ENCODE peak calls at places on chromosomes 6 and 20, in seven cellular contexts. S, M, D, U, P, N and Y are unnamed samples.

GRCh38 chr6:13763740-13764381 is 50.5 kb downstream of the MCUR1 start:
- DNase-seq in S (no peak), M (no peak), D (no peak), U (no peak), P (no peak), N (no peak), Y (no peak)

GRCh38 chr6:116004841-116005507 is 55.7 kb downstream of the FRK start:
- DNase-seq in S (no peak), M (no peak), D (no peak), U (no peak), P (no peak), N (no peak), Y (no peak)

GRCh38 chr6:27178001-27178730 is 69.3 kb upstream of the PRSS16 start:
- DNase-seq in S (peak; percentile 71), M (no peak), D (peak; percentile 50), U (peak; percentile 48), P (peak; percentile 93), N (peak; percentile 96), Y (peak; percentile 59)

GRCh38 chr6:113558966-113559365 is 298.2 kb upstream of the MARCKS start:
- DNase-seq in S (no peak), M (no peak), D (no peak), U (no peak), P (peak; percentile 76), N (peak; percentile 58), Y (no peak)

GRCh38 chr6:118992186-118992795 is 57.3 kb upstream of the MCM9 start:
- DNase-seq in S (no peak), M (no peak), D (no peak), U (no peak), P (no peak), N (no peak), Y (no peak)

GRCh38 chr20:12573428-12573827 is 435.3 kb upstream of the SPTLC3 start:
- DNase-seq in S (no peak), M (no peak), D (no peak), U (no peak), P (no peak), N (no peak), Y (no peak)

GRCh38 chr6:34242252-34243130 is 5.8 kb downstream of the HMGA1 start:
- DNase-seq in S (no peak), M (peak; percentile 36), D (no peak), U (no peak), P (no peak), N (no peak), Y (no peak)

GRCh38 chr6:87623248-87623647 is 33.3 kb downstream of the ORC3 start:
- DNase-seq in S (no peak), M (no peak), D (no peak), U (no peak), P (peak; percentile 55), N (peak; percentile 38), Y (no peak)

GRCh38 chr6:33694401-33694931 is 17.0 kb downstream of the UQCC2 start:
- DNase-seq in S (peak; percentile 43), M (no peak), D (no peak), U (no peak), P (peak; percentile 48), N (peak; percentile 72), Y (peak; percentile 86)

GRCh38 chr6:166942393-166943168 is 13.8 kb downstream of the RNASET2 start:
- DNase-seq in S (no peak), M (no peak), D (no peak), U (no peak), P (peak; percentile 63), N (no peak), Y (peak; percentile 57)

GRCh38 chr6:168002812-168003211 is 5.3 kb downstream of the KIF25 start:
- DNase-seq in S (no peak), M (no peak), D (no peak), U (no peak), P (no peak), N (no peak), Y (no peak)

GRCh38 chr6:30882764-30883475 is 1.4 kb upstream of the DDR1 start:
- DNase-seq in S (no peak), M (peak; percentile 89), D (peak; percentile 88), U (no peak), P (no peak), N (no peak), Y (no peak)

GRCh38 chr6:158283304-158284005 is 28.8 kb upstream of the TULP4 start:
- DNase-seq in S (no peak), M (no peak), D (no peak), U (no peak), P (peak; percentile 50), N (peak; percentile 12), Y (peak; percentile 45)

GRCh38 chr6:148998704-148999103 is 251.9 kb downstream of the UST start:
- DNase-seq in S (no peak), M (no peak), D (no peak), U (no peak), P (peak; percentile 22), N (peak; percentile 30), Y (no peak)

GRCh38 chr6:168385380-168385779 is 55.6 kb upstream of the SMOC2 start:
- DNase-seq in S (no peak), M (peak; percentile 45), D (no peak), U (no peak), P (no peak), N (no peak), Y (no peak)

GRCh38 chr6:80338201-80338836 is 231.8 kb downstream of the BCKDHB start:
- DNase-seq in S (no peak), M (no peak), D (peak; percentile 47), U (no peak), P (no peak), N (peak; percentile 63), Y (peak; percentile 32)

GRCh38 chr6:64415936-64416335 is 780.3 kb downstream of the PHF3 start:
- DNase-seq in S (no peak), M (no peak), D (no peak), U (no peak), P (no peak), N (no peak), Y (no peak)

GRCh38 chr6:84777888-84778287 is 13.5 kb upstream of the TBX18 start:
- DNase-seq in S (no peak), M (no peak), D (no peak), U (no peak), P (no peak), N (no peak), Y (no peak)

GRCh38 chr6:83474309-83474708 is 38.0 kb upstream of the PRSS35 start:
- DNase-seq in S (no peak), M (no peak), D (no peak), U (no peak), P (peak; percentile 4), N (peak; percentile 44), Y (no peak)

GRCh38 chr20:49631074-49631716 is 63.3 kb upstream of the PTGIS start:
- DNase-seq in S (no peak), M (no peak), D (no peak), U (no peak), P (peak; percentile 25), N (peak; percentile 8), Y (no peak)

GRCh38 chr6:158408552-158409130 is 96.4 kb downstream of the TULP4 start:
- DNase-seq in S (peak; percentile 23), M (no peak), D (no peak), U (peak; percentile 24), P (peak; percentile 96), N (peak; percentile 53), Y (no peak)

DNA sequence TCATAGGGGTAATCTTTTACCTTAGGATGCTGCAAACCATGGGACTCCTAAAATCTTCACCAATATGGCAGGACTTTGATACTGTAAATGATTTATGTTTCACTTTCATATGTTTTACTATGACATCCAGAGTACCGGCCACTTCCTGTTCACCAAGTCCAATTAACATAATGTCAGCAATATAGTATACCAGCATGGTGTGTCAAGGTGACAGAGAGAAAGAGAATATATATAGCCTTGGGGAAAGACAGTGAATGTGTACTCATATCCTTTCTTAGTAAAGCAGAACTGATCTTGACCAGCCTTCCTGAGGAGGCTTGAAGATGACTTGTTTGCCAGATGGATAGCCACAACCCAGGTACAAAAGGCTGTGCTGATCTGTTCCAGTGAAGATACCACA is 127.9 kb downstream of the NRN1 start:
- DNase-seq in S (no peak), M (no peak), D (no peak), U (no peak), P (no peak), N (no peak), Y (no peak)
- H3K27ac ChIP-seq in S (no peak overlapping the region), M (no peak overlapping the region), D (no peak overlapping the region), U (no peak overlapping the region), P (no peak overlapping the region), N (no peak overlapping the region), Y (no peak overlapping the region)

GRCh38 chr20:31322504-31322903 is 14.1 kb upstream of the DEFB116 start:
- DNase-seq in S (no peak), M (no peak), D (no peak), U (no peak), P (no peak), N (no peak), Y (no peak)
- H3K9me3 ChIP-seq in S (no peaks in the 10 kb centered on the region), M (peaks cover 34% of the 10 kb centered on the region), D (peaks cover 21% of the 10 kb centered on the region), U (peaks cover 3% of the 10 kb centered on the region), P (peaks cover 6% of the 10 kb centered on the region), N (peaks cover 26% of the 10 kb centered on the region), Y (peaks cover 5% of the 10 kb centered on the region)

GRCh38 chr6:125670586-125670985 is 78.8 kb upstream of the HEY2 start:
- DNase-seq in S (no peak), M (no peak), D (no peak), U (no peak), P (no peak), N (peak; percentile 1), Y (no peak)
- H3K27ac ChIP-seq in S (no peak overlapping the region), M (no peak overlapping the region), D (no peak overlapping the region), U (peak overlapping the region; percentile 53), P (no peak overlapping the region), N (no peak overlapping the region), Y (no peak overlapping the region)

GRCh38 chr6:15287670-15288069 is 41.8 kb downstream of the JARID2 start:
- DNase-seq in S (no peak), M (no peak), D (no peak), U (no peak), P (no peak), N (no peak), Y (no peak)
- H3K9me3 ChIP-seq in S (no peaks in the 10 kb centered on the region), M (no peaks in the 10 kb centered on the region), D (no peaks in the 10 kb centered on the region), U (no peaks in the 10 kb centered on the region), P (no peaks in the 10 kb centered on the region), N (no peaks in the 10 kb centered on the region), Y (no peaks in the 10 kb centered on the region)

DNA sequence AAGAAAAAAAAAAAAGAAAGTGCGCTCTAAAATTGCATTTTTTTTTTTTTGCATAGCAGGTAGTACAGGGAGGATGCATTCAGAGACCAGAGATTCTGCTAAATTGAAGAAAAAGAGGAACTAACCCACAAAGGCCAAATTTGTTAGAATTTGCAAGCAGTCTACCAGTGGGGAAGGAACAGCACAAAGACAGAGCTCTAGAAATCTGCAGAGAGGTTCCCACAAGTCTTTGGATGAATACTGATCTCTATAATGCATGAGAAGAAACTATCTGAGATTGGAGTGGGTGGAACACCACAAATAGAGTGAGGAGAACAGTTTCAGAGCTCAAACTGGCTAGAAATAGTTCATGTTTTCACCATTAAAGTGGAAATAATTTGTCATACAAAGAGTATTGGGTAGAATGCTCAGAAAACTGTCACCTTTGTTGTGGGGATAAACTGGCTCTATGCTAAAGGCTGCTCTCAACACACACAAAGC is 79.6 kb upstream of the AHI1 start:
- DNase-seq in S (no peak), M (no peak), D (no peak), U (no peak), P (no peak), N (no peak), Y (no peak)
- H3K27ac ChIP-seq in S (no peak overlapping the region), M (no peak overlapping the region), D (no peak overlapping the region), U (no peak overlapping the region), P (no peak overlapping the region), N (no peak overlapping the region), Y (no peak overlapping the region)

DNA sequence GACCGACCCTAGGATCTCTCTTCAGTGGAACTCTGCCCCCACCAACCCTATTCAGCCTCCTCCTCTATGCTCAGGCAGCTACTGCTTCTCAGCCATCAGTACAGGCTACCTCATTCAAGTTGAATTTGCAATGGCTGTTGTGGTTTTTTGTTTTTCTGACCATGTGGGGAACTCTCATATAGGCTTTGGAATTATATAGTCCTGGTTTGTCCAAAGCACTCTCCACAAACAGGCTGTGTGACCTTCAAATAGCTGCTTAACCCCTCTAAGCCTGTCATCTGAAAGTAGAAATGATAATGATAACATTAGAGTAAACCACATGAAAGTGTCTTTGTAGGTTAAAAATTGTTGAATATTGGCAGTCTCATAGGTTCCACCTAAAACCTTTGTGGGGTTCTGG is 80.3 kb downstream of the UNC5CL start:
- DNase-seq in S (no peak), M (no peak), D (no peak), U (no peak), P (no peak), N (no peak), Y (no peak)
- H3K9me3 ChIP-seq in S (no peaks in the 10 kb centered on the region), M (no peaks in the 10 kb centered on the region), D (no peaks in the 10 kb centered on the region), U (no peaks in the 10 kb centered on the region), P (no peaks in the 10 kb centered on the region), N (no peaks in the 10 kb centered on the region), Y (no peaks in the 10 kb centered on the region)